ENCODE peak calls at places on chromosomes 4 and X, in seven cellular contexts. One of them, this sample, is unnamed.

GRCh38 chrX:132592880-132593279 is 104.0 kb upstream of the MBNL3 start:
- DNase-seq in esophagus squamous epithelium: no peak
- DNase-seq in transverse colon: no peak
- DNase-seq in lung: no peak
- DNase-seq in psoas muscle: no peak
- DNase-seq in OCI-LY7: peak; percentile 22
- DNase-seq in esophagus muscularis mucosa: no peak
- DNase-seq in this sample: no peak

GRCh38 chr4:110289601-110290100 is 91.2 kb upstream of the ELOVL6 start:
- DNase-seq in OCI-LY7: no peak
- DNase-seq in esophagus squamous epithelium: no peak
- DNase-seq in esophagus muscularis mucosa: peak; percentile 66
- DNase-seq in transverse colon: no peak
- DNase-seq in lung: no peak
- DNase-seq in psoas muscle: no peak
- DNase-seq in this sample: no peak

GRCh38 chrX:29826651-29827206 is 388.6 kb upstream of the MAGEB2 start:
- DNase-seq in OCI-LY7: no peak
- DNase-seq in transverse colon: no peak
- DNase-seq in lung: no peak
- DNase-seq in esophagus squamous epithelium: no peak
- DNase-seq in psoas muscle: no peak
- DNase-seq in esophagus muscularis mucosa: no peak
- DNase-seq in this sample: no peak

GRCh38 chrX:65866146-65866545 is 173.7 kb downstream of the VSIG4 start:
- DNase-seq in lung: no peak
- DNase-seq in transverse colon: no peak
- DNase-seq in OCI-LY7: no peak
- DNase-seq in psoas muscle: no peak
- DNase-seq in esophagus muscularis mucosa: no peak
- DNase-seq in esophagus squamous epithelium: no peak
- DNase-seq in this sample: no peak

GRCh38 chrX:6500717-6501116 is 34.2 kb downstream of the VCX3A start:
- DNase-seq in transverse colon: no peak
- DNase-seq in esophagus muscularis mucosa: no peak
- DNase-seq in psoas muscle: no peak
- DNase-seq in esophagus squamous epithelium: no peak
- DNase-seq in lung: no peak
- DNase-seq in OCI-LY7: no peak
- DNase-seq in this sample: no peak

GRCh38 chr4:142984871-142985585 is 138.9 kb upstream of the INPP4B start:
- DNase-seq in transverse colon: no peak
- DNase-seq in esophagus squamous epithelium: no peak
- DNase-seq in lung: no peak
- DNase-seq in esophagus muscularis mucosa: no peak
- DNase-seq in psoas muscle: no peak
- DNase-seq in OCI-LY7: peak; percentile 6
- DNase-seq in this sample: no peak

GRCh38 chrX:14616876-14617275 is 87.5 kb downstream of the GLRA2 start:
- DNase-seq in lung: no peak
- DNase-seq in OCI-LY7: no peak
- DNase-seq in transverse colon: no peak
- DNase-seq in esophagus squamous epithelium: no peak
- DNase-seq in psoas muscle: no peak
- DNase-seq in esophagus muscularis mucosa: no peak
- DNase-seq in this sample: no peak

GRCh38 chr4:141388483-141388882 is 167.8 kb downstream of the ZNF330 start:
- DNase-seq in transverse colon: no peak
- DNase-seq in esophagus muscularis mucosa: no peak
- DNase-seq in esophagus squamous epithelium: no peak
- DNase-seq in psoas muscle: no peak
- DNase-seq in lung: no peak
- DNase-seq in OCI-LY7: no peak
- DNase-seq in this sample: no peak

GRCh38 chr4:23685481-23685880 is 204.4 kb downstream of the PPARGC1A start:
- DNase-seq in psoas muscle: no peak
- DNase-seq in esophagus muscularis mucosa: no peak
- DNase-seq in esophagus squamous epithelium: no peak
- DNase-seq in transverse colon: no peak
- DNase-seq in lung: no peak
- DNase-seq in OCI-LY7: no peak
- DNase-seq in this sample: no peak

GRCh38 chr4:628821-629635 is 3.7 kb downstream of the PDE6B start:
- DNase-seq in transverse colon: no peak
- DNase-seq in lung: no peak
- DNase-seq in OCI-LY7: no peak
- DNase-seq in psoas muscle: no peak
- DNase-seq in esophagus muscularis mucosa: no peak
- DNase-seq in esophagus squamous epithelium: no peak
- DNase-seq in this sample: no peak

GRCh38 chrX:120512222-120512621 is 43.1 kb upstream of the LAMP2 start:
- DNase-seq in psoas muscle: no peak
- DNase-seq in OCI-LY7: no peak
- DNase-seq in esophagus muscularis mucosa: no peak
- DNase-seq in transverse colon: no peak
- DNase-seq in lung: no peak
- DNase-seq in esophagus squamous epithelium: no peak
- DNase-seq in this sample: no peak

DNA sequence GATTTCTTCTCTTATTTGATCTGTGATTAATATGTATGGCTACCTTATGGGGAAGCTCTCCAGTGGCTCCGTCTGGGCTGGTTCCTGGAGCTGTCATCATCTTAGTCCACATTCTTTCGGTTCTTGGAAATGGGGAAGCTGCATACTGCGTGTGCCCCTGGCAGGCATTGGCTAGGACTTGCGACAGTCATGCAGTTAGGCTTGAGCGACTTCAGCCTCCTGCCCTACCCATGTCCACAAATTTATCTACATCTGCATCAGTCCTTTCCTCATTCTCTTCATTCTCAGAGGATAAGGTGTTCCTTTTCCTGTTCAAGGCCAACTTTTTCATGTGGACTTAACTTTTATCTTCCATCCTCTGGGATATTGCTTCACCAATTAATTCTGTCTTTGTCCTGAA is 214.2 kb downstream of the RELL1 start:
- DNase-seq in lung: no peak
- DNase-seq in psoas muscle: no peak
- DNase-seq in esophagus muscularis mucosa: no peak
- DNase-seq in OCI-LY7: no peak
- DNase-seq in esophagus squamous epithelium: no peak
- DNase-seq in transverse colon: peak; percentile 26
- DNase-seq in this sample: no peak
- H3K27ac ChIP-seq in lung: no peak overlapping the region
- H3K27ac ChIP-seq in psoas muscle: no peak overlapping the region
- H3K27ac ChIP-seq in esophagus muscularis mucosa: no peak overlapping the region
- H3K27ac ChIP-seq in OCI-LY7: no peak overlapping the region
- H3K27ac ChIP-seq in esophagus squamous epithelium: no peak overlapping the region
- H3K27ac ChIP-seq in transverse colon: no peak overlapping the region
- H3K27ac ChIP-seq in this sample: no peak overlapping the region

GRCh38 chrX:40262641-40263560 is 165.1 kb upstream of the BCOR start:
- DNase-seq in lung: peak; percentile 39
- DNase-seq in transverse colon: no peak
- DNase-seq in esophagus muscularis mucosa: no peak
- DNase-seq in esophagus squamous epithelium: no peak
- DNase-seq in OCI-LY7: no peak
- DNase-seq in psoas muscle: no peak
- DNase-seq in this sample: no peak

GRCh38 chrX:40267334-40268118 is 169.8 kb upstream of the BCOR start:
- DNase-seq in transverse colon: no peak
- DNase-seq in esophagus muscularis mucosa: no peak
- DNase-seq in OCI-LY7: peak; percentile 14
- DNase-seq in lung: no peak
- DNase-seq in psoas muscle: peak; percentile 28
- DNase-seq in esophagus squamous epithelium: no peak
- DNase-seq in this sample: no peak

GRCh38 chrX:40261955-40262596 is 164.3 kb upstream of the BCOR start:
- DNase-seq in esophagus squamous epithelium: no peak
- DNase-seq in lung: peak; percentile 50
- DNase-seq in esophagus muscularis mucosa: no peak
- DNase-seq in psoas muscle: no peak
- DNase-seq in transverse colon: no peak
- DNase-seq in OCI-LY7: no peak
- DNase-seq in this sample: no peak

GRCh38 chrX:40268126-40268525 is 170.4 kb upstream of the BCOR start:
- DNase-seq in psoas muscle: no peak
- DNase-seq in esophagus muscularis mucosa: no peak
- DNase-seq in esophagus squamous epithelium: no peak
- DNase-seq in OCI-LY7: no peak
- DNase-seq in lung: no peak
- DNase-seq in transverse colon: no peak
- DNase-seq in this sample: no peak

GRCh38 chrX:40266490-40267333 is 169.0 kb upstream of the BCOR start:
- DNase-seq in esophagus squamous epithelium: no peak
- DNase-seq in OCI-LY7: peak; percentile 62
- DNase-seq in lung: peak; percentile 66
- DNase-seq in esophagus muscularis mucosa: no peak
- DNase-seq in psoas muscle: peak; percentile 65
- DNase-seq in transverse colon: peak; percentile 73
- DNase-seq in this sample: no peak
- TF ChIP-seq CTCF in esophagus squamous epithelium: peak; percentile 63
- TF ChIP-seq CTCF in OCI-LY7: peak; percentile 71
- TF ChIP-seq CTCF in lung: peak; percentile 16
- TF ChIP-seq CTCF in esophagus muscularis mucosa: peak; percentile 83
- TF ChIP-seq CTCF in psoas muscle: peak; percentile 62
- TF ChIP-seq CTCF in transverse colon: peak; percentile 55
- TF ChIP-seq CTCF in this sample: peak; percentile 54

GRCh38 chr4:112897548-112897947 is 151.9 kb upstream of the ANK2 start:
- DNase-seq in esophagus squamous epithelium: no peak
- DNase-seq in OCI-LY7: no peak
- DNase-seq in psoas muscle: no peak
- DNase-seq in transverse colon: no peak
- DNase-seq in lung: no peak
- DNase-seq in esophagus muscularis mucosa: no peak
- DNase-seq in this sample: no peak

GRCh38 chr4:112894951-112895350 is 154.5 kb upstream of the ANK2 start:
- DNase-seq in OCI-LY7: no peak
- DNase-seq in esophagus squamous epithelium: no peak
- DNase-seq in psoas muscle: no peak
- DNase-seq in lung: no peak
- DNase-seq in transverse colon: no peak
- DNase-seq in esophagus muscularis mucosa: no peak
- DNase-seq in this sample: no peak

GRCh38 chr4:112894480-112894879 is 155.0 kb upstream of the ANK2 start:
- DNase-seq in esophagus squamous epithelium: no peak
- DNase-seq in esophagus muscularis mucosa: no peak
- DNase-seq in lung: no peak
- DNase-seq in OCI-LY7: no peak
- DNase-seq in psoas muscle: no peak
- DNase-seq in transverse colon: no peak
- DNase-seq in this sample: no peak

GRCh38 chr4:112895785-112896184 is 153.7 kb upstream of the ANK2 start:
- DNase-seq in transverse colon: no peak
- DNase-seq in OCI-LY7: no peak
- DNase-seq in lung: no peak
- DNase-seq in esophagus squamous epithelium: no peak
- DNase-seq in psoas muscle: no peak
- DNase-seq in esophagus muscularis mucosa: no peak
- DNase-seq in this sample: no peak

GRCh38 chr4:112896326-112896892 is 153.0 kb upstream of the ANK2 start:
- DNase-seq in transverse colon: no peak
- DNase-seq in psoas muscle: no peak
- DNase-seq in esophagus squamous epithelium: no peak
- DNase-seq in esophagus muscularis mucosa: no peak
- DNase-seq in OCI-LY7: no peak
- DNase-seq in lung: no peak
- DNase-seq in this sample: no peak
- H3K27ac ChIP-seq in transverse colon: peak overlapping the region; percentile 64
- H3K27ac ChIP-seq in psoas muscle: no peak overlapping the region
- H3K27ac ChIP-seq in esophagus squamous epithelium: no peak overlapping the region
- H3K27ac ChIP-seq in esophagus muscularis mucosa: peak overlapping the region; percentile 64
- H3K27ac ChIP-seq in OCI-LY7: no peak overlapping the region
- H3K27ac ChIP-seq in lung: peak overlapping the region; percentile 3
- H3K27ac ChIP-seq in this sample: peak overlapping the region; percentile 25

GRCh38 chr4:176441594-176441993 is 121.8 kb downstream of the SPCS3 start:
- DNase-seq in esophagus squamous epithelium: no peak
- DNase-seq in lung: no peak
- DNase-seq in transverse colon: no peak
- DNase-seq in OCI-LY7: no peak
- DNase-seq in esophagus muscularis mucosa: no peak
- DNase-seq in psoas muscle: no peak
- DNase-seq in this sample: no peak

GRCh38 chr4:176444741-176445140 is 125.0 kb downstream of the SPCS3 start:
- DNase-seq in lung: no peak
- DNase-seq in esophagus muscularis mucosa: no peak
- DNase-seq in transverse colon: no peak
- DNase-seq in OCI-LY7: no peak
- DNase-seq in psoas muscle: no peak
- DNase-seq in esophagus squamous epithelium: no peak
- DNase-seq in this sample: no peak

GRCh38 chr4:176439611-176440010 is 119.8 kb downstream of the SPCS3 start:
- DNase-seq in psoas muscle: no peak
- DNase-seq in OCI-LY7: no peak
- DNase-seq in lung: no peak
- DNase-seq in esophagus squamous epithelium: no peak
- DNase-seq in transverse colon: no peak
- DNase-seq in esophagus muscularis mucosa: no peak
- DNase-seq in this sample: no peak

GRCh38 chr4:176443117-176443516 is 123.4 kb downstream of the SPCS3 start:
- DNase-seq in transverse colon: no peak
- DNase-seq in OCI-LY7: no peak
- DNase-seq in lung: no peak
- DNase-seq in esophagus squamous epithelium: no peak
- DNase-seq in psoas muscle: no peak
- DNase-seq in esophagus muscularis mucosa: no peak
- DNase-seq in this sample: no peak

GRCh38 chr4:176443646-176444409 is 124.1 kb downstream of the SPCS3 start:
- DNase-seq in lung: no peak
- DNase-seq in OCI-LY7: no peak
- DNase-seq in transverse colon: no peak
- DNase-seq in esophagus muscularis mucosa: no peak
- DNase-seq in esophagus squamous epithelium: no peak
- DNase-seq in psoas muscle: no peak
- DNase-seq in this sample: no peak
- TF ChIP-seq CTCF in lung: no peak
- TF ChIP-seq CTCF in OCI-LY7: no peak
- TF ChIP-seq CTCF in transverse colon: no peak
- TF ChIP-seq CTCF in esophagus muscularis mucosa: no peak
- TF ChIP-seq CTCF in esophagus squamous epithelium: no peak
- TF ChIP-seq CTCF in psoas muscle: no peak
- TF ChIP-seq CTCF in this sample: no peak

This sample was measured in thoracic aorta.